ENCODE peak calls at places on chromosomes 13 and 19, in ten cellular contexts. F is cardiac fibroblast; M is anterior cingulate cortex; U is EH; Z is stimulated activated CD8-positive, alpha-beta memory T cell treated with anti-CD3 and anti-CD28 coated beads, Interleukin-15, amount 100 ng/mL, for 1 hour; X is posterior cingulate gyrus; T is iPS DF 6.9; N is AG09319; J is stimulated activated CD4-positive, alpha-beta T cell treated with anti-CD3 and anti-CD28 coated beads, Interleukin-2, amount 100 ng/mL, for 4 hours; I is activated T-cell treated with anti-CD3 and anti-CD28 coated beads, Interleukin-2, amount 50 U/mL, for 24 hours. E is an unnamed sample.

GRCh38 chr13:46165485-46166220 is 16.3 kb downstream of the LCP1 start:
- DNase-seq in X (no peak), I (no peak), J (no peak), M (no peak), N (no peak), T (no peak), U (no peak), Z (no peak), F (no peak), E (no peak)

GRCh38 chr19:51690359-51691121 is 2.6 kb upstream of the SPACA6 start:
- DNase-seq in I (peak), J (peak), T (peak), M (peak), N (no peak), Z (no peak), U (peak), F (peak), X (peak), E (peak)

GRCh38 chr19:18340990-18341868 is 831 bp downstream of the PGPEP1 start:
- DNase-seq in N (no peak), J (peak), F (no peak), M (no peak), Z (peak), U (peak), T (no peak), X (peak), I (peak), E (peak)

GRCh38 chr19:30341646-30342201 is 30.5 kb upstream of the ZNF536 start:
- DNase-seq in T (no peak), J (no peak), M (no peak), F (no peak), U (no peak), Z (no peak), N (no peak), I (no peak), X (no peak), E (no peak)

GRCh38 chr13:23851106-23851505 is 38.1 kb downstream of the MIPEP start:
- DNase-seq in N (no peak), J (no peak), X (no peak), I (no peak), T (no peak), U (peak), M (no peak), Z (no peak), F (peak), E (no peak)

GRCh38 chr19:42657551-42657950 is 62.8 kb upstream of the CEACAM8 start:
- DNase-seq in U (peak), J (no peak), M (no peak), Z (no peak), F (no peak), T (no peak), X (no peak), N (no peak), I (no peak), E (no peak)

GRCh38 chr19:41431426-41432386 is 4.5 kb upstream of the B3GNT8 start:
- DNase-seq in J (no peak), F (peak), Z (no peak), I (no peak), N (no peak), U (peak), X (no peak), T (no peak), M (no peak), E (peak)

GRCh38 chr13:38686635-38687245 is at the start of gene FREM2:
- DNase-seq in X (peak), F (no peak), I (no peak), T (peak), Z (no peak), N (no peak), M (peak), U (no peak), J (no peak), E (no peak)

GRCh38 chr13:113628291-113629270 is 29.4 kb downstream of the ATP4B start:
- DNase-seq in F (no peak), U (no peak), X (no peak), N (no peak), I (no peak), M (no peak), J (no peak), Z (no peak), T (no peak), E (peak)

GRCh38 chr19:55494172-55494761 is 6.0 kb downstream of the SSC5D start:
- DNase-seq in N (peak), T (no peak), M (no peak), X (no peak), I (no peak), F (peak), Z (no peak), U (peak), J (no peak), E (peak)

GRCh38 chr13:113126265-113127150 is 3.9 kb downstream of the F10 start:
- DNase-seq in N (no peak), T (no peak), I (peak), X (no peak), J (no peak), Z (no peak), M (no peak), U (no peak), F (no peak), E (peak)

GRCh38 chr13:23658929-23659541 is 88.8 kb downstream of the TNFRSF19 start:
- DNase-seq in M (no peak), Z (no peak), U (no peak), N (no peak), I (no peak), J (no peak), T (no peak), F (no peak), X (no peak), E (no peak)

GRCh38 chr13:98856983-98857382 is 104.5 kb upstream of the SLC15A1 start:
- DNase-seq in M (no peak), T (no peak), N (no peak), J (no peak), F (peak), U (no peak), I (no peak), Z (no peak), X (no peak), E (no peak)